ENCODE peak calls at places on chromosome 3, in seven cellular contexts. One of them, this sample, is unnamed. For H3K9me3, the result is how much of the 10 kb centered on the place peaks cover.

GRCh38 chr3:44338828-44339127 is 212 bp downstream of the TCAIM start:
- DNase-seq in OCI-LY7: no peak
- DNase-seq in mucosa of descending colon: no peak
- DNase-seq in right cardiac atrium: no peak
- DNase-seq in cardiac muscle cell: no peak
- DNase-seq in suprapubic skin: no peak
- DNase-seq in left ventricle myocardium inferior: no peak
- DNase-seq in this sample: no peak

GRCh38 chr3:195075199-195075940 is 195.6 kb downstream of the XXYLT1 start:
- DNase-seq in OCI-LY7: no peak
- DNase-seq in mucosa of descending colon: peak
- DNase-seq in right cardiac atrium: peak
- DNase-seq in cardiac muscle cell: no peak
- DNase-seq in suprapubic skin: peak
- DNase-seq in left ventricle myocardium inferior: peak
- DNase-seq in this sample: peak

GRCh38 chr3:186722457-186722856 is 5.3 kb downstream of the KNG1 start:
- DNase-seq in OCI-LY7: no peak
- DNase-seq in mucosa of descending colon: peak
- DNase-seq in right cardiac atrium: no peak
- DNase-seq in cardiac muscle cell: no peak
- DNase-seq in suprapubic skin: no peak
- DNase-seq in left ventricle myocardium inferior: no peak
- DNase-seq in this sample: no peak

GRCh38 chr3:17473761-17474160 is 268.7 kb downstream of the TBC1D5 start:
- DNase-seq in OCI-LY7: no peak
- DNase-seq in mucosa of descending colon: no peak
- DNase-seq in right cardiac atrium: no peak
- DNase-seq in cardiac muscle cell: no peak
- DNase-seq in suprapubic skin: no peak
- DNase-seq in left ventricle myocardium inferior: no peak
- DNase-seq in this sample: no peak

GRCh38 chr3:84685467-84685866 is 273.3 kb upstream of the CADM2 start:
- DNase-seq in OCI-LY7: no peak
- DNase-seq in mucosa of descending colon: no peak
- DNase-seq in right cardiac atrium: no peak
- DNase-seq in cardiac muscle cell: no peak
- DNase-seq in suprapubic skin: no peak
- DNase-seq in left ventricle myocardium inferior: no peak
- DNase-seq in this sample: no peak

GRCh38 chr3:14789640-14790285 is 29.0 kb upstream of the FGD5 start:
- DNase-seq in OCI-LY7: no peak
- DNase-seq in mucosa of descending colon: no peak
- DNase-seq in right cardiac atrium: no peak
- DNase-seq in cardiac muscle cell: no peak
- DNase-seq in suprapubic skin: peak
- DNase-seq in left ventricle myocardium inferior: no peak
- DNase-seq in this sample: peak

GRCh38 chr3:123093696-123094095 is 26.9 kb downstream of the PDIA5 start:
- DNase-seq in OCI-LY7: no peak
- DNase-seq in mucosa of descending colon: no peak
- DNase-seq in right cardiac atrium: no peak
- DNase-seq in cardiac muscle cell: no peak
- DNase-seq in suprapubic skin: no peak
- DNase-seq in left ventricle myocardium inferior: no peak
- DNase-seq in this sample: no peak

GRCh38 chr3:113947372-113948014 is at the start of gene ZDHHC23:
- DNase-seq in OCI-LY7: peak
- DNase-seq in mucosa of descending colon: peak
- DNase-seq in right cardiac atrium: peak
- DNase-seq in cardiac muscle cell: peak
- DNase-seq in suprapubic skin: peak
- DNase-seq in left ventricle myocardium inferior: peak
- DNase-seq in this sample: peak

GRCh38 chr3:132231633-132232032 is 85.6 kb upstream of the ACP3 start:
- DNase-seq in OCI-LY7: no peak
- DNase-seq in mucosa of descending colon: no peak
- DNase-seq in right cardiac atrium: no peak
- DNase-seq in cardiac muscle cell: peak
- DNase-seq in suprapubic skin: no peak
- DNase-seq in left ventricle myocardium inferior: no peak
- DNase-seq in this sample: no peak

GRCh38 chr3:192855434-192855833 is 62.2 kb downstream of the MB21D2 start:
- DNase-seq in OCI-LY7: no peak
- DNase-seq in mucosa of descending colon: no peak
- DNase-seq in right cardiac atrium: no peak
- DNase-seq in cardiac muscle cell: no peak
- DNase-seq in suprapubic skin: no peak
- DNase-seq in left ventricle myocardium inferior: no peak
- DNase-seq in this sample: no peak

GRCh38 chr3:102156426-102156825 is 278.4 kb upstream of the ZPLD1 start:
- DNase-seq in OCI-LY7: no peak
- DNase-seq in mucosa of descending colon: no peak
- DNase-seq in right cardiac atrium: no peak
- DNase-seq in cardiac muscle cell: no peak
- DNase-seq in suprapubic skin: no peak
- DNase-seq in left ventricle myocardium inferior: no peak
- DNase-seq in this sample: no peak

GRCh38 chr3:112128843-112129727 is 4.0 kb downstream of the GCSAM start:
- DNase-seq in OCI-LY7: peak
- DNase-seq in mucosa of descending colon: no peak
- DNase-seq in right cardiac atrium: no peak
- DNase-seq in cardiac muscle cell: no peak
- DNase-seq in suprapubic skin: no peak
- DNase-seq in left ventricle myocardium inferior: no peak
- DNase-seq in this sample: no peak

GRCh38 chr3:46420931-46421330 is 13.9 kb downstream of the CCRL2 start:
- DNase-seq in OCI-LY7: no peak
- DNase-seq in mucosa of descending colon: no peak
- DNase-seq in right cardiac atrium: no peak
- DNase-seq in cardiac muscle cell: no peak
- DNase-seq in suprapubic skin: no peak
- DNase-seq in left ventricle myocardium inferior: no peak
- DNase-seq in this sample: no peak

GRCh38 chr3:120139140-120139539 is 44.9 kb upstream of the GSK3B start:
- DNase-seq in OCI-LY7: no peak
- DNase-seq in mucosa of descending colon: no peak
- DNase-seq in right cardiac atrium: no peak
- DNase-seq in cardiac muscle cell: no peak
- DNase-seq in suprapubic skin: no peak
- DNase-seq in left ventricle myocardium inferior: no peak
- DNase-seq in this sample: no peak

GRCh38 chr3:179615458-179616173 is 11.0 kb downstream of the NDUFB5 start:
- DNase-seq in OCI-LY7: no peak
- DNase-seq in mucosa of descending colon: no peak
- DNase-seq in right cardiac atrium: no peak
- DNase-seq in cardiac muscle cell: no peak
- DNase-seq in suprapubic skin: no peak
- DNase-seq in left ventricle myocardium inferior: no peak
- DNase-seq in this sample: no peak

GRCh38 chr3:190424478-190425439 is 24.9 kb downstream of the TMEM207 start:
- DNase-seq in OCI-LY7: peak
- DNase-seq in mucosa of descending colon: peak
- DNase-seq in right cardiac atrium: peak
- DNase-seq in cardiac muscle cell: peak
- DNase-seq in suprapubic skin: no peak
- DNase-seq in left ventricle myocardium inferior: peak
- DNase-seq in this sample: peak

GRCh38 chr3:39127907-39128303 is 20.4 kb downstream of the TTC21A start:
- DNase-seq in OCI-LY7: peak
- DNase-seq in mucosa of descending colon: no peak
- DNase-seq in right cardiac atrium: no peak
- DNase-seq in cardiac muscle cell: no peak
- DNase-seq in suprapubic skin: no peak
- DNase-seq in left ventricle myocardium inferior: no peak
- DNase-seq in this sample: no peak

GRCh38 chr3:69425249-69425648 is 39.4 kb upstream of the FRMD4B start:
- DNase-seq in OCI-LY7: peak
- DNase-seq in mucosa of descending colon: no peak
- DNase-seq in right cardiac atrium: no peak
- DNase-seq in cardiac muscle cell: peak
- DNase-seq in suprapubic skin: no peak
- DNase-seq in left ventricle myocardium inferior: no peak
- DNase-seq in this sample: no peak

GRCh38 chr3:20569310-20569709 is 383.3 kb upstream of the SGO1 start:
- DNase-seq in OCI-LY7: no peak
- DNase-seq in mucosa of descending colon: no peak
- DNase-seq in right cardiac atrium: no peak
- DNase-seq in cardiac muscle cell: no peak
- DNase-seq in suprapubic skin: no peak
- DNase-seq in left ventricle myocardium inferior: no peak
- DNase-seq in this sample: no peak

GRCh38 chr3:128854382-128854939 is 25.0 kb upstream of the ACAD9 start:
- DNase-seq in OCI-LY7: peak
- DNase-seq in mucosa of descending colon: no peak
- DNase-seq in right cardiac atrium: no peak
- DNase-seq in cardiac muscle cell: no peak
- DNase-seq in suprapubic skin: no peak
- DNase-seq in left ventricle myocardium inferior: no peak
- DNase-seq in this sample: no peak

GRCh38 chr3:128859573-128860154 is 19.8 kb upstream of the ACAD9 start:
- DNase-seq in OCI-LY7: peak
- DNase-seq in mucosa of descending colon: no peak
- DNase-seq in right cardiac atrium: no peak
- DNase-seq in cardiac muscle cell: no peak
- DNase-seq in suprapubic skin: no peak
- DNase-seq in left ventricle myocardium inferior: no peak
- DNase-seq in this sample: no peak

GRCh38 chr3:128861491-128861890 is 17.9 kb upstream of the ACAD9 start:
- DNase-seq in OCI-LY7: no peak
- DNase-seq in mucosa of descending colon: no peak
- DNase-seq in right cardiac atrium: no peak
- DNase-seq in cardiac muscle cell: no peak
- DNase-seq in suprapubic skin: no peak
- DNase-seq in left ventricle myocardium inferior: no peak
- DNase-seq in this sample: no peak

GRCh38 chr3:128855574-128855973 is 23.8 kb upstream of the ACAD9 start:
- DNase-seq in OCI-LY7: no peak
- DNase-seq in mucosa of descending colon: no peak
- DNase-seq in right cardiac atrium: no peak
- DNase-seq in cardiac muscle cell: no peak
- DNase-seq in suprapubic skin: no peak
- DNase-seq in left ventricle myocardium inferior: no peak
- DNase-seq in this sample: no peak

DNA sequence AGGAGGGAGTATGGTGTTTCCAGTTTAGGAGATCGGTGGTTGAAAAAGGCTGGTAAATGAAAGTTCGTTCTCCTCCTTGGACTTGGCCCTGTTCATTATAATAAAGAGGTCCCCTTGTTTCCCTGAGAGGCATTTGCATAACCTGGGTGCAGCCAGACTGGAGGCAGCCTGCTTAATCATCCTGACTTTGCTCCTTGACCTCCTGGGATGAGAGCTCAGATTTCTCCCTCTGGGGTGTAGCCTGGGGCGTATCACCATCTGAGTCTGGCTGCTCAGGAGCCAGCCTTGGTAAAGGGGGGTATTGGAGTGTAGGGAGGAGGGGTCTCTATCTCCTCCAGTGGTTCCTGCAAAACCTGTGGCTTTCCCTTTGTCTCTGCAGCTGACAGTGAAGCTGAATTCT is 21.3 kb upstream of the ACAD9 start:
- DNase-seq in OCI-LY7: no peak
- DNase-seq in mucosa of descending colon: no peak
- DNase-seq in right cardiac atrium: no peak
- DNase-seq in cardiac muscle cell: no peak
- DNase-seq in suprapubic skin: no peak
- DNase-seq in left ventricle myocardium inferior: no peak
- DNase-seq in this sample: no peak
- H3K9me3 ChIP-seq in OCI-LY7: under half
- H3K9me3 ChIP-seq in mucosa of descending colon: half or more
- H3K9me3 ChIP-seq in right cardiac atrium: under half
- H3K9me3 ChIP-seq in cardiac muscle cell: under half
- H3K9me3 ChIP-seq in suprapubic skin: under half
- H3K9me3 ChIP-seq in left ventricle myocardium inferior: half or more
- H3K9me3 ChIP-seq in this sample: under half

GRCh38 chr3:151816091-151816604 is 2.2 kb downstream of the AADAC start:
- DNase-seq in OCI-LY7: no peak
- DNase-seq in mucosa of descending colon: no peak
- DNase-seq in right cardiac atrium: no peak
- DNase-seq in cardiac muscle cell: no peak
- DNase-seq in suprapubic skin: no peak
- DNase-seq in left ventricle myocardium inferior: no peak
- DNase-seq in this sample: no peak
- H3K4me3 ChIP-seq in OCI-LY7: no peak
- H3K4me3 ChIP-seq in mucosa of descending colon: no peak
- H3K4me3 ChIP-seq in right cardiac atrium: no peak
- H3K4me3 ChIP-seq in cardiac muscle cell: no peak
- H3K4me3 ChIP-seq in suprapubic skin: no peak
- H3K4me3 ChIP-seq in left ventricle myocardium inferior: no peak
- H3K4me3 ChIP-seq in this sample: no peak

GRCh38 chr3:175941352-175941751 is 1082.2 kb downstream of the NAALADL2 start:
- DNase-seq in OCI-LY7: peak
- DNase-seq in mucosa of descending colon: no peak
- DNase-seq in right cardiac atrium: no peak
- DNase-seq in cardiac muscle cell: no peak
- DNase-seq in suprapubic skin: no peak
- DNase-seq in left ventricle myocardium inferior: no peak
- DNase-seq in this sample: no peak

GRCh38 chr3:175940881-175941280 is 1081.7 kb downstream of the NAALADL2 start:
- DNase-seq in OCI-LY7: peak
- DNase-seq in mucosa of descending colon: no peak
- DNase-seq in right cardiac atrium: no peak
- DNase-seq in cardiac muscle cell: no peak
- DNase-seq in suprapubic skin: no peak
- DNase-seq in left ventricle myocardium inferior: no peak
- DNase-seq in this sample: no peak

DNA sequence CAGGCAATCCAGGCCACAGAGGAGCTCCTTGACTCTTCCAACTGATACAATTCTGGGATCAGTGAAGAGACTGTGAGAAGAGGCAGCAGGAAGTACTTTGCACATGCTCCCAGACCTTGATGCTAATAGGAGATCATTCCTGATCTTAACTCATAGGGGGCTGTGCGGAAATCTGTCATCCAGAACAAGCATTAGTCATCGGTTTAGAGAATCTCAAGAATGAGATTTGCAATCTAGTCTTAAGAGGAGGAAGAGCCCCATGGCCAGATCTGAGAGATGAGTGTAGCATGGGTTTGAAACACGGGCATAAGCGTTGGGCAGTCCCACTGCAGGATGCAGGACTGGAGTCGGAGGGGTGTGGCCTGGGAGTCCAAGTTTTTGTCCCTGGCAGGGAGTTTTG is 1081.1 kb downstream of the NAALADL2 start:
- DNase-seq in OCI-LY7: no peak
- DNase-seq in mucosa of descending colon: no peak
- DNase-seq in right cardiac atrium: no peak
- DNase-seq in cardiac muscle cell: no peak
- DNase-seq in suprapubic skin: no peak
- DNase-seq in left ventricle myocardium inferior: no peak
- DNase-seq in this sample: no peak
- H3K9me3 ChIP-seq in OCI-LY7: under half
- H3K9me3 ChIP-seq in mucosa of descending colon: under half
- H3K9me3 ChIP-seq in right cardiac atrium: under half
- H3K9me3 ChIP-seq in cardiac muscle cell: under half
- H3K9me3 ChIP-seq in suprapubic skin: under half
- H3K9me3 ChIP-seq in left ventricle myocardium inferior: half or more
- H3K9me3 ChIP-seq in this sample: under half

DNA sequence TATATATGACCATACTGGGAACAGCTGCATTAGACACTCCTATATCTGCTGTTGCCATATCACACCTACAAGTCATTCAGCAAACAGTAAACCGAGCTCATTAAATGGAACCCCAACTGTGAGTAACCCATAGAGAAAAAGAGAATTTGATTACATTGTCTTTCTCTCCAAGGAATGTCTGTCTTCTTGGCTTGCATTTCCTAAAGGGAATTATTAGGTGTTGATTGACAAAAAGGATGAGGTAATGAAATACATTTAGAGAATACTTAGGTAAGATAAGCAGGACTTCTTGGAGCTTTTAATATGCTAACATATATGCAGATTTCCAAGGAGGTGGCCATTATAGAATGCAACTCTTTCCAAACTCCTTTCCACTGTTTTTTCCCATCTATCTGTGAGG is 76.8 kb downstream of the SLMAP start:
- DNase-seq in OCI-LY7: no peak
- DNase-seq in mucosa of descending colon: no peak
- DNase-seq in right cardiac atrium: no peak
- DNase-seq in cardiac muscle cell: no peak
- DNase-seq in suprapubic skin: no peak
- DNase-seq in left ventricle myocardium inferior: no peak
- DNase-seq in this sample: no peak
- H3K4me3 ChIP-seq in OCI-LY7: no peak
- H3K4me3 ChIP-seq in mucosa of descending colon: no peak
- H3K4me3 ChIP-seq in right cardiac atrium: no peak
- H3K4me3 ChIP-seq in cardiac muscle cell: no peak
- H3K4me3 ChIP-seq in suprapubic skin: no peak
- H3K4me3 ChIP-seq in left ventricle myocardium inferior: no peak
- H3K4me3 ChIP-seq in this sample: no peak

This sample was measured in aorta.